ENCODE peak calls at places on chromosomes 7 and 10, in eight cellular contexts. One of them, this sample, is unnamed.

GRCh38 chr10:114520453-114520852 is 116.2 kb upstream of the AFAP1L2 start:
- DNase-seq in effector memory CD4-positive, alpha-beta T cell: no peak
- DNase-seq in thoracic aorta: no peak
- DNase-seq in stimulated activated CD4-positive, alpha-beta T cell treated with anti-CD3 and anti-CD28 coated beads, Interleukin-2, amount 100 ng/mL, for 48 hours: no peak
- DNase-seq in HTR-8/SVneo: no peak
- DNase-seq in GM03348: peak; percentile 45
- DNase-seq in stimulated activated CD8-positive, alpha-beta memory T cell treated with anti-CD3 and anti-CD28 coated beads, Interleukin-2, amount 100 ng/mL, for 48 hours: no peak
- DNase-seq in ecto neural progenitor cell: no peak
- DNase-seq in this sample: peak; percentile 67

GRCh38 chr10:11894381-11895107 is 71.4 kb downstream of the PROSER2 start:
- DNase-seq in HTR-8/SVneo: no peak
- DNase-seq in GM03348: no peak
- DNase-seq in stimulated activated CD4-positive, alpha-beta T cell treated with anti-CD3 and anti-CD28 coated beads, Interleukin-2, amount 100 ng/mL, for 48 hours: no peak
- DNase-seq in effector memory CD4-positive, alpha-beta T cell: no peak
- DNase-seq in ecto neural progenitor cell: no peak
- DNase-seq in thoracic aorta: no peak
- DNase-seq in stimulated activated CD8-positive, alpha-beta memory T cell treated with anti-CD3 and anti-CD28 coated beads, Interleukin-2, amount 100 ng/mL, for 48 hours: no peak
- DNase-seq in this sample: no peak

GRCh38 chr7:103689262-103689661 is 243.3 kb upstream of the SLC26A5 start:
- DNase-seq in HTR-8/SVneo: no peak
- DNase-seq in stimulated activated CD4-positive, alpha-beta T cell treated with anti-CD3 and anti-CD28 coated beads, Interleukin-2, amount 100 ng/mL, for 48 hours: no peak
- DNase-seq in thoracic aorta: no peak
- DNase-seq in ecto neural progenitor cell: no peak
- DNase-seq in GM03348: no peak
- DNase-seq in stimulated activated CD8-positive, alpha-beta memory T cell treated with anti-CD3 and anti-CD28 coated beads, Interleukin-2, amount 100 ng/mL, for 48 hours: no peak
- DNase-seq in effector memory CD4-positive, alpha-beta T cell: no peak
- DNase-seq in this sample: no peak

GRCh38 chr7:7861211-7861633 is 107.4 kb upstream of the GLCCI1 start:
- DNase-seq in thoracic aorta: no peak
- DNase-seq in stimulated activated CD4-positive, alpha-beta T cell treated with anti-CD3 and anti-CD28 coated beads, Interleukin-2, amount 100 ng/mL, for 48 hours: no peak
- DNase-seq in stimulated activated CD8-positive, alpha-beta memory T cell treated with anti-CD3 and anti-CD28 coated beads, Interleukin-2, amount 100 ng/mL, for 48 hours: no peak
- DNase-seq in HTR-8/SVneo: peak; percentile 10
- DNase-seq in GM03348: peak; percentile 38
- DNase-seq in ecto neural progenitor cell: no peak
- DNase-seq in effector memory CD4-positive, alpha-beta T cell: no peak
- DNase-seq in this sample: peak; percentile 39

GRCh38 chr7:27873981-27874957 is 134.3 kb downstream of the TAX1BP1 start:
- DNase-seq in stimulated activated CD8-positive, alpha-beta memory T cell treated with anti-CD3 and anti-CD28 coated beads, Interleukin-2, amount 100 ng/mL, for 48 hours: no peak
- DNase-seq in effector memory CD4-positive, alpha-beta T cell: no peak
- DNase-seq in thoracic aorta: no peak
- DNase-seq in HTR-8/SVneo: peak; percentile 65
- DNase-seq in stimulated activated CD4-positive, alpha-beta T cell treated with anti-CD3 and anti-CD28 coated beads, Interleukin-2, amount 100 ng/mL, for 48 hours: no peak
- DNase-seq in GM03348: peak; percentile 48
- DNase-seq in ecto neural progenitor cell: no peak
- DNase-seq in this sample: peak; percentile 52

GRCh38 chr7:157211710-157212109 is 73.0 kb downstream of the UBE3C start:
- DNase-seq in GM03348: no peak
- DNase-seq in thoracic aorta: no peak
- DNase-seq in HTR-8/SVneo: no peak
- DNase-seq in ecto neural progenitor cell: no peak
- DNase-seq in stimulated activated CD4-positive, alpha-beta T cell treated with anti-CD3 and anti-CD28 coated beads, Interleukin-2, amount 100 ng/mL, for 48 hours: no peak
- DNase-seq in stimulated activated CD8-positive, alpha-beta memory T cell treated with anti-CD3 and anti-CD28 coated beads, Interleukin-2, amount 100 ng/mL, for 48 hours: no peak
- DNase-seq in effector memory CD4-positive, alpha-beta T cell: no peak
- DNase-seq in this sample: no peak

GRCh38 chr10:12973149-12973718 is 28.3 kb downstream of the CCDC3 start:
- DNase-seq in GM03348: no peak
- DNase-seq in thoracic aorta: no peak
- DNase-seq in stimulated activated CD8-positive, alpha-beta memory T cell treated with anti-CD3 and anti-CD28 coated beads, Interleukin-2, amount 100 ng/mL, for 48 hours: no peak
- DNase-seq in HTR-8/SVneo: no peak
- DNase-seq in ecto neural progenitor cell: no peak
- DNase-seq in effector memory CD4-positive, alpha-beta T cell: no peak
- DNase-seq in stimulated activated CD4-positive, alpha-beta T cell treated with anti-CD3 and anti-CD28 coated beads, Interleukin-2, amount 100 ng/mL, for 48 hours: no peak
- DNase-seq in this sample: no peak

GRCh38 chr7:99028261-99028971 is 115.5 kb downstream of the SMURF1 start:
- DNase-seq in GM03348: no peak
- DNase-seq in stimulated activated CD8-positive, alpha-beta memory T cell treated with anti-CD3 and anti-CD28 coated beads, Interleukin-2, amount 100 ng/mL, for 48 hours: no peak
- DNase-seq in stimulated activated CD4-positive, alpha-beta T cell treated with anti-CD3 and anti-CD28 coated beads, Interleukin-2, amount 100 ng/mL, for 48 hours: no peak
- DNase-seq in effector memory CD4-positive, alpha-beta T cell: no peak
- DNase-seq in thoracic aorta: no peak
- DNase-seq in ecto neural progenitor cell: no peak
- DNase-seq in HTR-8/SVneo: no peak
- DNase-seq in this sample: no peak

GRCh38 chr10:33967721-33968120 is 633.3 kb upstream of the NRP1 start:
- DNase-seq in ecto neural progenitor cell: no peak
- DNase-seq in thoracic aorta: no peak
- DNase-seq in stimulated activated CD4-positive, alpha-beta T cell treated with anti-CD3 and anti-CD28 coated beads, Interleukin-2, amount 100 ng/mL, for 48 hours: no peak
- DNase-seq in stimulated activated CD8-positive, alpha-beta memory T cell treated with anti-CD3 and anti-CD28 coated beads, Interleukin-2, amount 100 ng/mL, for 48 hours: no peak
- DNase-seq in GM03348: no peak
- DNase-seq in effector memory CD4-positive, alpha-beta T cell: no peak
- DNase-seq in HTR-8/SVneo: no peak
- DNase-seq in this sample: no peak

GRCh38 chr10:31032515-31033132 is 959 bp upstream of the ZNF438 start:
- DNase-seq in effector memory CD4-positive, alpha-beta T cell: no peak
- DNase-seq in thoracic aorta: no peak
- DNase-seq in ecto neural progenitor cell: peak; percentile 96
- DNase-seq in GM03348: no peak
- DNase-seq in HTR-8/SVneo: no peak
- DNase-seq in stimulated activated CD8-positive, alpha-beta memory T cell treated with anti-CD3 and anti-CD28 coated beads, Interleukin-2, amount 100 ng/mL, for 48 hours: no peak
- DNase-seq in stimulated activated CD4-positive, alpha-beta T cell treated with anti-CD3 and anti-CD28 coated beads, Interleukin-2, amount 100 ng/mL, for 48 hours: no peak
- DNase-seq in this sample: no peak

GRCh38 chr10:44263771-44264170 is 121.1 kb downstream of the CXCL12 start:
- DNase-seq in thoracic aorta: no peak
- DNase-seq in ecto neural progenitor cell: no peak
- DNase-seq in GM03348: peak; percentile 42
- DNase-seq in HTR-8/SVneo: no peak
- DNase-seq in stimulated activated CD8-positive, alpha-beta memory T cell treated with anti-CD3 and anti-CD28 coated beads, Interleukin-2, amount 100 ng/mL, for 48 hours: no peak
- DNase-seq in stimulated activated CD4-positive, alpha-beta T cell treated with anti-CD3 and anti-CD28 coated beads, Interleukin-2, amount 100 ng/mL, for 48 hours: no peak
- DNase-seq in effector memory CD4-positive, alpha-beta T cell: no peak
- DNase-seq in this sample: no peak

GRCh38 chr10:44675086-44675874 is 235.9 kb upstream of the TMEM72 start:
- DNase-seq in stimulated activated CD4-positive, alpha-beta T cell treated with anti-CD3 and anti-CD28 coated beads, Interleukin-2, amount 100 ng/mL, for 48 hours: no peak
- DNase-seq in stimulated activated CD8-positive, alpha-beta memory T cell treated with anti-CD3 and anti-CD28 coated beads, Interleukin-2, amount 100 ng/mL, for 48 hours: no peak
- DNase-seq in GM03348: no peak
- DNase-seq in HTR-8/SVneo: no peak
- DNase-seq in effector memory CD4-positive, alpha-beta T cell: no peak
- DNase-seq in thoracic aorta: no peak
- DNase-seq in ecto neural progenitor cell: no peak
- DNase-seq in this sample: no peak

GRCh38 chr10:60099998-60100747 is 193.8 kb upstream of the CCDC6 start:
- DNase-seq in GM03348: peak; percentile 62
- DNase-seq in stimulated activated CD8-positive, alpha-beta memory T cell treated with anti-CD3 and anti-CD28 coated beads, Interleukin-2, amount 100 ng/mL, for 48 hours: no peak
- DNase-seq in ecto neural progenitor cell: no peak
- DNase-seq in thoracic aorta: no peak
- DNase-seq in stimulated activated CD4-positive, alpha-beta T cell treated with anti-CD3 and anti-CD28 coated beads, Interleukin-2, amount 100 ng/mL, for 48 hours: no peak
- DNase-seq in HTR-8/SVneo: peak; percentile 21
- DNase-seq in effector memory CD4-positive, alpha-beta T cell: no peak
- DNase-seq in this sample: peak; percentile 52

GRCh38 chr7:13987395-13987794 is 2.1 kb downstream of the ETV1 start:
- DNase-seq in stimulated activated CD8-positive, alpha-beta memory T cell treated with anti-CD3 and anti-CD28 coated beads, Interleukin-2, amount 100 ng/mL, for 48 hours: no peak
- DNase-seq in GM03348: no peak
- DNase-seq in ecto neural progenitor cell: no peak
- DNase-seq in HTR-8/SVneo: no peak
- DNase-seq in thoracic aorta: no peak
- DNase-seq in effector memory CD4-positive, alpha-beta T cell: no peak
- DNase-seq in stimulated activated CD4-positive, alpha-beta T cell treated with anti-CD3 and anti-CD28 coated beads, Interleukin-2, amount 100 ng/mL, for 48 hours: no peak
- DNase-seq in this sample: no peak

GRCh38 chr10:103130910-103131309 is 62.2 kb downstream of the NT5C2 start:
- DNase-seq in HTR-8/SVneo: no peak
- DNase-seq in thoracic aorta: no peak
- DNase-seq in stimulated activated CD8-positive, alpha-beta memory T cell treated with anti-CD3 and anti-CD28 coated beads, Interleukin-2, amount 100 ng/mL, for 48 hours: no peak
- DNase-seq in stimulated activated CD4-positive, alpha-beta T cell treated with anti-CD3 and anti-CD28 coated beads, Interleukin-2, amount 100 ng/mL, for 48 hours: no peak
- DNase-seq in ecto neural progenitor cell: no peak
- DNase-seq in effector memory CD4-positive, alpha-beta T cell: no peak
- DNase-seq in GM03348: no peak
- DNase-seq in this sample: no peak

GRCh38 chr7:77327932-77328628 is 88.1 kb downstream of the GSAP start:
- DNase-seq in thoracic aorta: no peak
- DNase-seq in GM03348: peak; percentile 21
- DNase-seq in HTR-8/SVneo: no peak
- DNase-seq in ecto neural progenitor cell: no peak
- DNase-seq in effector memory CD4-positive, alpha-beta T cell: no peak
- DNase-seq in stimulated activated CD8-positive, alpha-beta memory T cell treated with anti-CD3 and anti-CD28 coated beads, Interleukin-2, amount 100 ng/mL, for 48 hours: no peak
- DNase-seq in stimulated activated CD4-positive, alpha-beta T cell treated with anti-CD3 and anti-CD28 coated beads, Interleukin-2, amount 100 ng/mL, for 48 hours: no peak
- DNase-seq in this sample: no peak

GRCh38 chr10:88428442-88428841 is 154.7 kb downstream of the RNLS start:
- DNase-seq in thoracic aorta: no peak
- DNase-seq in HTR-8/SVneo: no peak
- DNase-seq in effector memory CD4-positive, alpha-beta T cell: no peak
- DNase-seq in stimulated activated CD4-positive, alpha-beta T cell treated with anti-CD3 and anti-CD28 coated beads, Interleukin-2, amount 100 ng/mL, for 48 hours: no peak
- DNase-seq in ecto neural progenitor cell: no peak
- DNase-seq in stimulated activated CD8-positive, alpha-beta memory T cell treated with anti-CD3 and anti-CD28 coated beads, Interleukin-2, amount 100 ng/mL, for 48 hours: no peak
- DNase-seq in GM03348: peak; percentile 10
- DNase-seq in this sample: peak; percentile 91

GRCh38 chr7:3089493-3089892 is 45.8 kb upstream of the CARD11 start:
- DNase-seq in HTR-8/SVneo: peak; percentile 65
- DNase-seq in stimulated activated CD4-positive, alpha-beta T cell treated with anti-CD3 and anti-CD28 coated beads, Interleukin-2, amount 100 ng/mL, for 48 hours: no peak
- DNase-seq in effector memory CD4-positive, alpha-beta T cell: no peak
- DNase-seq in ecto neural progenitor cell: peak; percentile 68
- DNase-seq in stimulated activated CD8-positive, alpha-beta memory T cell treated with anti-CD3 and anti-CD28 coated beads, Interleukin-2, amount 100 ng/mL, for 48 hours: no peak
- DNase-seq in thoracic aorta: no peak
- DNase-seq in GM03348: no peak
- DNase-seq in this sample: no peak

GRCh38 chr7:91836065-91836368 is 44.5 kb downstream of the MTERF1 start:
- DNase-seq in HTR-8/SVneo: no peak
- DNase-seq in stimulated activated CD4-positive, alpha-beta T cell treated with anti-CD3 and anti-CD28 coated beads, Interleukin-2, amount 100 ng/mL, for 48 hours: no peak
- DNase-seq in effector memory CD4-positive, alpha-beta T cell: no peak
- DNase-seq in thoracic aorta: no peak
- DNase-seq in stimulated activated CD8-positive, alpha-beta memory T cell treated with anti-CD3 and anti-CD28 coated beads, Interleukin-2, amount 100 ng/mL, for 48 hours: no peak
- DNase-seq in GM03348: no peak
- DNase-seq in ecto neural progenitor cell: no peak
- DNase-seq in this sample: no peak

GRCh38 chr7:44486693-44487092 is 3.8 kb downstream of the NUDCD3 start:
- DNase-seq in HTR-8/SVneo: no peak
- DNase-seq in ecto neural progenitor cell: no peak
- DNase-seq in effector memory CD4-positive, alpha-beta T cell: no peak
- DNase-seq in GM03348: no peak
- DNase-seq in stimulated activated CD8-positive, alpha-beta memory T cell treated with anti-CD3 and anti-CD28 coated beads, Interleukin-2, amount 100 ng/mL, for 48 hours: no peak
- DNase-seq in thoracic aorta: no peak
- DNase-seq in stimulated activated CD4-positive, alpha-beta T cell treated with anti-CD3 and anti-CD28 coated beads, Interleukin-2, amount 100 ng/mL, for 48 hours: no peak
- DNase-seq in this sample: no peak

GRCh38 chr10:11934262-11934661 is 108.3 kb downstream of the UPF2 start:
- DNase-seq in effector memory CD4-positive, alpha-beta T cell: no peak
- DNase-seq in thoracic aorta: no peak
- DNase-seq in stimulated activated CD8-positive, alpha-beta memory T cell treated with anti-CD3 and anti-CD28 coated beads, Interleukin-2, amount 100 ng/mL, for 48 hours: no peak
- DNase-seq in stimulated activated CD4-positive, alpha-beta T cell treated with anti-CD3 and anti-CD28 coated beads, Interleukin-2, amount 100 ng/mL, for 48 hours: no peak
- DNase-seq in HTR-8/SVneo: no peak
- DNase-seq in GM03348: no peak
- DNase-seq in ecto neural progenitor cell: no peak
- DNase-seq in this sample: no peak

GRCh38 chr7:147999962-148000361 is 590.6 kb upstream of the C7orf33 start:
- DNase-seq in stimulated activated CD8-positive, alpha-beta memory T cell treated with anti-CD3 and anti-CD28 coated beads, Interleukin-2, amount 100 ng/mL, for 48 hours: no peak
- DNase-seq in effector memory CD4-positive, alpha-beta T cell: no peak
- DNase-seq in thoracic aorta: no peak
- DNase-seq in HTR-8/SVneo: no peak
- DNase-seq in GM03348: no peak
- DNase-seq in stimulated activated CD4-positive, alpha-beta T cell treated with anti-CD3 and anti-CD28 coated beads, Interleukin-2, amount 100 ng/mL, for 48 hours: no peak
- DNase-seq in ecto neural progenitor cell: no peak
- DNase-seq in this sample: no peak